ENCODE peak calls at places on chromosome 10, in ten cellular contexts. C is A673, T is K562, W is Peyer's patch, N is A549, P is GM23338, Z is aorta, K is PC-9, S is left ventricle myocardium inferior, I is neuronal stem cell. D is an unnamed sample.

GRCh38 chr10:3054183-3054815 is 13.0 kb upstream of the PFKP start:
- DNase-seq in C (no peak), T (no peak), W (no peak), N (no peak), P (peak; percentile 8), Z (no peak), K (no peak), S (no peak), I (no peak), D (no peak)

GRCh38 chr10:46516660-46517416 is 39.6 kb downstream of the GPRIN2 start:
- DNase-seq in C (peak; percentile 46), T (no peak), W (peak; percentile 38), N (peak; percentile 97), P (no peak), Z (peak; percentile 57), K (peak; percentile 41), S (no peak), I (no peak), D (peak; percentile 11)

GRCh38 chr10:29386347-29386999 is 97.6 kb downstream of the LYZL1 start:
- DNase-seq in C (peak; percentile 71), T (peak; percentile 37), W (no peak), N (peak; percentile 40), P (peak; percentile 72), Z (no peak), K (peak; percentile 15), S (no peak), I (peak; percentile 23), D (no peak)

GRCh38 chr10:87691515-87692070 is 31.9 kb downstream of the PAPSS2 start:
- DNase-seq in C (no peak), T (peak; percentile 53), W (no peak), N (no peak), P (no peak), Z (no peak), K (peak; percentile 30), S (no peak), I (no peak), D (no peak)

GRCh38 chr10:11707936-11708335 is 34.2 kb upstream of the ECHDC3 start:
- DNase-seq in C (no peak), T (no peak), W (no peak), N (no peak), P (no peak), Z (no peak), K (no peak), S (no peak), I (no peak), D (no peak)

GRCh38 chr10:127384532-127384931 is 164.6 kb upstream of the NPS start:
- DNase-seq in C (no peak), T (no peak), W (no peak), N (no peak), P (no peak), Z (no peak), K (no peak), S (no peak), I (no peak), D (no peak)

GRCh38 chr10:73136627-73137026 is 26.4 kb downstream of the NUDT13 start:
- DNase-seq in C (no peak), T (no peak), W (no peak), N (no peak), P (no peak), Z (no peak), K (no peak), S (no peak), I (no peak), D (no peak)

GRCh38 chr10:14009315-14010082 is 321.2 kb downstream of the FRMD4A start:
- DNase-seq in C (peak; percentile 66), T (no peak), W (no peak), N (no peak), P (no peak), Z (no peak), K (no peak), S (no peak), I (no peak), D (no peak)

GRCh38 chr10:84198206-84198915 is 4.0 kb downstream of the CDHR1 start:
- DNase-seq in C (no peak), T (no peak), W (peak; percentile 86), N (no peak), P (no peak), Z (peak; percentile 32), K (no peak), S (no peak), I (no peak), D (no peak)

GRCh38 chr10:96842896-96843723 is 11.0 kb downstream of the LCOR start:
- DNase-seq in C (no peak), T (no peak), W (no peak), N (no peak), P (no peak), Z (no peak), K (peak; percentile 28), S (no peak), I (no peak), D (no peak)
- H3K4me1 ChIP-seq in C (peaks cover 13% of the 10 kb centered on the region), T (peaks cover 4% of the 10 kb centered on the region), W (peaks cover 4% of the 10 kb centered on the region), N (peaks cover 41% of the 10 kb centered on the region), P (peaks cover 14% of the 10 kb centered on the region), Z (peaks cover 5% of the 10 kb centered on the region), K (peaks cover 60% of the 10 kb centered on the region), S (peaks cover 66% of the 10 kb centered on the region), I (peaks cover 1% of the 10 kb centered on the region), D (peaks cover 14% of the 10 kb centered on the region)

GRCh38 chr10:44307691-44308090 is 77.2 kb downstream of the CXCL12 start:
- DNase-seq in C (no peak), T (no peak), W (no peak), N (no peak), P (no peak), Z (no peak), K (no peak), S (no peak), I (no peak), D (no peak)
- H3K4me1 ChIP-seq in C (no peaks in the 10 kb centered on the region), T (peaks cover 5% of the 10 kb centered on the region), W (no peaks in the 10 kb centered on the region), N (peaks cover 6% of the 10 kb centered on the region), P (peaks cover 4% of the 10 kb centered on the region), Z (no peaks in the 10 kb centered on the region), K (no peaks in the 10 kb centered on the region), S (peaks cover 13% of the 10 kb centered on the region), I (peaks cover 8% of the 10 kb centered on the region), D (no peaks in the 10 kb centered on the region)

DNA sequence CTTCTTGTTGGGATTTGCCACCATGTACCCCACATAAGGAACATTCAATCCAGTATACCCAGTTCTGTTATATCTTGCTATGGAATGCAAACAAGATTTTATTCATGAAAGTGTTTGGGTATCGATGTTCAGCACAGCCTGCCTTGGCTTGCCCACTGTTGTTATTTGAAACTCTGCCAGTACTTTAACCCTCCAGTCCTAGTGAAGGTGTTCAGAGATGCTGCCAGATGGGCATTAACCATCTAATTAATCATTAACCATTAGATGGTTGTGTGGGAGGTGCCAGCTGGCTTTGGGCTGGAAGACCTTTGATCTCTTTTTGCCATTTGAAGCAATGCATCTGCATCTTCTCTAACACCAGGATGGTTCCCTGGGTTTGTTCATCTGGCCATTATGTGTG is 363.0 kb downstream of the SH2D4B start:
- DNase-seq in C (no peak), T (no peak), W (no peak), N (no peak), P (no peak), Z (no peak), K (no peak), S (no peak), I (no peak), D (no peak)
- H3K4me1 ChIP-seq in C (no peaks in the 10 kb centered on the region), T (peaks cover 6% of the 10 kb centered on the region), W (no peaks in the 10 kb centered on the region), N (no peaks in the 10 kb centered on the region), P (peaks cover 33% of the 10 kb centered on the region), Z (no peaks in the 10 kb centered on the region), K (no peaks in the 10 kb centered on the region), S (no peaks in the 10 kb centered on the region), I (no peaks in the 10 kb centered on the region), D (no peaks in the 10 kb centered on the region)

DNA sequence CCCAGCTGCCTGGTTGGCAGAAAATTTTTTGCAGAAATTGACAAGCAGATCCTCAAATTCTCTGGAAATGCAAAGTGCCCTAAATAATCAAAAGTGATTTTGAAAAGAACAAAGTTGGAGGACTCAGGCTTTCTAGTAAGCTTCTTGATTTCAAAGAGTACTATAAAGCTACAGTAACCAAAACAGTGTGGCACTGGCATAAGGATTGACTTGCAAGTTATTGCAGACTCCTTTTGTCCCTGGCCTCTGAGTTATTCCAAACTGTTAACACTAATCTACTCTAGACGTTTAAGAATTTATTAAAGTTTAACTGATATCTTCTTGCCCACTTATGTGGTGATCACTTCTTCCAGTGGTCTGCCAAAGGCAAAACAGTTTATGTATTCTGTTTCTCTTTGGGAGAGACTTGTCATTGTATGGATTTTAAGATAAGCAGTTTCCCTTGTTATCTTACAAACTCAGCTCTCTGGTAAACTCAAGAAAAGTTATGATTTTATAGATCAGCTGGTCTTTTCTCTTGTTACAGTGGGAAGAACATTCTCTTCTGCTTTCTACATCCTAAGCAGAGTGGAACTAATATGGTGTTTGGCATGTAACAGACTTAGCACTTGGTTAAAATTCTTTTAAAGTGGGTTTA is 41.4 kb downstream of the LOXL4 start:
- DNase-seq in C (no peak), T (peak; percentile 38), W (no peak), N (no peak), P (no peak), Z (no peak), K (no peak), S (no peak), I (no peak), D (no peak)
- H3K4me1 ChIP-seq in C (no peaks in the 10 kb centered on the region), T (peaks cover 4% of the 10 kb centered on the region), W (no peaks in the 10 kb centered on the region), N (peaks cover 5% of the 10 kb centered on the region), P (no peaks in the 10 kb centered on the region), Z (peaks cover 3% of the 10 kb centered on the region), K (no peaks in the 10 kb centered on the region), S (peaks cover 20% of the 10 kb centered on the region), I (peaks cover 3% of the 10 kb centered on the region), D (no peaks in the 10 kb centered on the region)

GRCh38 chr10:7480742-7481381 is 70.0 kb upstream of the SFMBT2 start:
- DNase-seq in C (no peak), T (no peak), W (no peak), N (no peak), P (no peak), Z (no peak), K (no peak), S (no peak), I (no peak), D (no peak)

GRCh38 chr10:7484456-7485266 is 73.8 kb upstream of the SFMBT2 start:
- DNase-seq in C (no peak), T (no peak), W (no peak), N (no peak), P (peak; percentile 21), Z (no peak), K (no peak), S (no peak), I (no peak), D (no peak)

GRCh38 chr10:7483848-7484247 is 73.0 kb upstream of the SFMBT2 start:
- DNase-seq in C (no peak), T (no peak), W (no peak), N (no peak), P (no peak), Z (no peak), K (no peak), S (no peak), I (no peak), D (no peak)

GRCh38 chr10:7481382-7481765 is 70.5 kb upstream of the SFMBT2 start:
- DNase-seq in C (no peak), T (no peak), W (no peak), N (no peak), P (no peak), Z (no peak), K (no peak), S (no peak), I (no peak), D (no peak)

DNA sequence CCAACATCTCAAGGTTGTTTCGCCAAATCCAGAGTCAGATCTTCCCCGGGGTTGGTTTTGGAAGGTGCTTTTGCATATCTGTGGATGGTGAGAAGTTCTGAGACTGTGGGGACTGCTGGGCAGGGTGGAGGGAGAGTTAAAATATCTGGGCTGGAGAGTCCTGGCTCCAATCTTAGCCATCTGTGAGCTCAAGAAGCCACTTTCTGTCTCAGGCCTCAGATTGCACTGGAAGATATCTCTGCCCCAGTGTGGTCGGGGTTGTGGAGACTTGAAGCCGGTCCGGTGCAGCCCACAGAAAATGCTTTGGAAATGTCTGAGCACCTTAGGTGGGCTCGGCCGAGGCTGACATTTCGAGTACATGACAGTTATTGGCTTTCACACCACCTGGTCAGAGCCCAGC is 72.2 kb upstream of the SFMBT2 start:
- DNase-seq in C (no peak), T (no peak), W (no peak), N (no peak), P (no peak), Z (no peak), K (no peak), S (no peak), I (no peak), D (no peak)
- H3K4me1 ChIP-seq in C (no peaks in the 10 kb centered on the region), T (no peaks in the 10 kb centered on the region), W (peaks cover 3% of the 10 kb centered on the region), N (no peaks in the 10 kb centered on the region), P (peaks cover 9% of the 10 kb centered on the region), Z (no peaks in the 10 kb centered on the region), K (no peaks in the 10 kb centered on the region), S (peaks cover 30% of the 10 kb centered on the region), I (peaks cover 4% of the 10 kb centered on the region), D (peaks cover 4% of the 10 kb centered on the region)

D was measured in testis.